ENCODE peak calls at places on chromosome 7, in four cellular contexts. One of them, this sample, is unnamed.
A peak's percentile ranks its signal among the peaks of the same experiment; 100 is the strongest.

GRCh38 chr7:108480311-108480710 is 24.1 kb upstream of the NRCAM start:
- DNase-seq in T-helper 9 cell: no peak
- DNase-seq in fibroblast of the aortic adventitia: no peak
- DNase-seq in stimulated activated CD4-positive, alpha-beta T cell treated with anti-CD3 and anti-CD28 coated beads, TNF-alpha, amount 100 ng/mL, for 4 hours: no peak
- DNase-seq in this sample: no peak

GRCh38 chr7:159231017-159231416 is 86.3 kb upstream of the VIPR2 start:
- DNase-seq in stimulated activated CD4-positive, alpha-beta T cell treated with anti-CD3 and anti-CD28 coated beads, TNF-alpha, amount 100 ng/mL, for 4 hours: no peak
- DNase-seq in fibroblast of the aortic adventitia: no peak
- DNase-seq in T-helper 9 cell: no peak
- DNase-seq in this sample: no peak

GRCh38 chr7:18505870-18506460 is 10.4 kb downstream of the HDAC9 start:
- DNase-seq in stimulated activated CD4-positive, alpha-beta T cell treated with anti-CD3 and anti-CD28 coated beads, TNF-alpha, amount 100 ng/mL, for 4 hours: no peak
- DNase-seq in T-helper 9 cell: no peak
- DNase-seq in fibroblast of the aortic adventitia: peak; percentile 52
- DNase-seq in this sample: no peak

GRCh38 chr7:103902917-103903316 is 86.5 kb downstream of the RELN start:
- DNase-seq in fibroblast of the aortic adventitia: peak; percentile 16
- DNase-seq in stimulated activated CD4-positive, alpha-beta T cell treated with anti-CD3 and anti-CD28 coated beads, TNF-alpha, amount 100 ng/mL, for 4 hours: no peak
- DNase-seq in T-helper 9 cell: no peak
- DNase-seq in this sample: no peak

GRCh38 chr7:77413861-77414424 is 2.2 kb downstream of the GSAP start:
- DNase-seq in stimulated activated CD4-positive, alpha-beta T cell treated with anti-CD3 and anti-CD28 coated beads, TNF-alpha, amount 100 ng/mL, for 4 hours: no peak
- DNase-seq in fibroblast of the aortic adventitia: peak; percentile 34
- DNase-seq in T-helper 9 cell: no peak
- DNase-seq in this sample: no peak

GRCh38 chr7:127665922-127666321 is 13.9 kb downstream of the SND1 start:
- DNase-seq in T-helper 9 cell: no peak
- DNase-seq in stimulated activated CD4-positive, alpha-beta T cell treated with anti-CD3 and anti-CD28 coated beads, TNF-alpha, amount 100 ng/mL, for 4 hours: no peak
- DNase-seq in fibroblast of the aortic adventitia: no peak
- DNase-seq in this sample: no peak

GRCh38 chr7:6284055-6284400 is 11.6 kb upstream of the CYTH3 start:
- DNase-seq in T-helper 9 cell: no peak
- DNase-seq in stimulated activated CD4-positive, alpha-beta T cell treated with anti-CD3 and anti-CD28 coated beads, TNF-alpha, amount 100 ng/mL, for 4 hours: no peak
- DNase-seq in fibroblast of the aortic adventitia: no peak
- DNase-seq in this sample: peak; percentile 39

GRCh38 chr7:74625446-74625845 is 32.1 kb upstream of the GTF2I start:
- DNase-seq in fibroblast of the aortic adventitia: peak; percentile 82
- DNase-seq in stimulated activated CD4-positive, alpha-beta T cell treated with anti-CD3 and anti-CD28 coated beads, TNF-alpha, amount 100 ng/mL, for 4 hours: no peak
- DNase-seq in T-helper 9 cell: no peak
- DNase-seq in this sample: peak; percentile 78

GRCh38 chr7:135434047-135434446 is 75.9 kb downstream of the CNOT4 start:
- DNase-seq in T-helper 9 cell: no peak
- DNase-seq in stimulated activated CD4-positive, alpha-beta T cell treated with anti-CD3 and anti-CD28 coated beads, TNF-alpha, amount 100 ng/mL, for 4 hours: no peak
- DNase-seq in fibroblast of the aortic adventitia: no peak
- DNase-seq in this sample: no peak

GRCh38 chr7:2205036-2205780 is 27.5 kb downstream of the MAD1L1 start:
- DNase-seq in fibroblast of the aortic adventitia: peak; percentile 4
- DNase-seq in stimulated activated CD4-positive, alpha-beta T cell treated with anti-CD3 and anti-CD28 coated beads, TNF-alpha, amount 100 ng/mL, for 4 hours: no peak
- DNase-seq in T-helper 9 cell: no peak
- DNase-seq in this sample: no peak

GRCh38 chr7:139033346-139034114 is 2.3 kb downstream of the ZC3HAV1L start:
- DNase-seq in fibroblast of the aortic adventitia: no peak
- DNase-seq in stimulated activated CD4-positive, alpha-beta T cell treated with anti-CD3 and anti-CD28 coated beads, TNF-alpha, amount 100 ng/mL, for 4 hours: no peak
- DNase-seq in T-helper 9 cell: no peak
- DNase-seq in this sample: no peak

GRCh38 chr7:122767339-122767738 is 64.6 kb upstream of the RNF148 start:
- DNase-seq in fibroblast of the aortic adventitia: no peak
- DNase-seq in T-helper 9 cell: no peak
- DNase-seq in stimulated activated CD4-positive, alpha-beta T cell treated with anti-CD3 and anti-CD28 coated beads, TNF-alpha, amount 100 ng/mL, for 4 hours: no peak
- DNase-seq in this sample: no peak

GRCh38 chr7:65477326-65477725 is 103.7 kb downstream of the ZNF92 start:
- DNase-seq in fibroblast of the aortic adventitia: no peak
- DNase-seq in stimulated activated CD4-positive, alpha-beta T cell treated with anti-CD3 and anti-CD28 coated beads, TNF-alpha, amount 100 ng/mL, for 4 hours: no peak
- DNase-seq in T-helper 9 cell: no peak
- DNase-seq in this sample: no peak

GRCh38 chr7:1231214-1232102 is 1.2 kb upstream of the UNCX start:
- DNase-seq in T-helper 9 cell: no peak
- DNase-seq in fibroblast of the aortic adventitia: no peak
- DNase-seq in stimulated activated CD4-positive, alpha-beta T cell treated with anti-CD3 and anti-CD28 coated beads, TNF-alpha, amount 100 ng/mL, for 4 hours: no peak
- DNase-seq in this sample: no peak